ENCODE peak calls at places on chromosomes 3 and 15, in nine cellular contexts. B is amygdala, Z is M059J, L is GM12864, I is NCI-H774, D is neural progenitor cell, Y is GM10248, K is NCI-H510A treated with DMSO at 0.1 percent for 48 hours, J is nephron progenitor cell. U is an unnamed sample.

GRCh38 chr3:52333869-52334557 is 17.9 kb downstream of the DNAH1 start:
- DNase-seq in B (no peak), Z (peak; percentile 12), L (no peak), I (no peak), D (no peak), Y (no peak), K (no peak), J (no peak), U (no peak)

GRCh38 chr3:52216585-52217408 is 8.6 kb downstream of the TLR9 start:
- DNase-seq in B (no peak), Z (peak; percentile 96), L (no peak), I (no peak), D (no peak), Y (no peak), K (no peak), J (no peak), U (peak; percentile 59)

GRCh38 chr3:156535162-156535627 is 19.7 kb downstream of the SSR3 start:
- DNase-seq in B (peak; percentile 34), Z (peak; percentile 99), L (no peak), I (no peak), D (no peak), Y (no peak), K (no peak), J (no peak), U (peak; percentile 87)

GRCh38 chr3:39435006-39435748 is 28.7 kb downstream of the RPSA start:
- DNase-seq in B (no peak), Z (no peak), L (no peak), I (no peak), D (no peak), Y (no peak), K (no peak), J (no peak), U (no peak)

GRCh38 chr15:51726302-51727073 is 11.0 kb downstream of the LYSMD2 start:
- DNase-seq in B (no peak), Z (peak; percentile 96), L (no peak), I (no peak), D (peak; percentile 66), Y (peak; percentile 37), K (peak; percentile 14), J (peak; percentile 18), U (peak; percentile 84)

GRCh38 chr3:173938159-173938558 is 540.6 kb downstream of the NLGN1 start:
- DNase-seq in B (no peak), Z (peak; percentile 87), L (no peak), I (peak; percentile 94), D (no peak), Y (no peak), K (peak; percentile 52), J (no peak), U (no peak)

GRCh38 chr3:188179006-188179966 is 25.3 kb downstream of the LPP start:
- DNase-seq in B (no peak), Z (no peak), L (no peak), I (no peak), D (peak; percentile 21), Y (no peak), K (peak; percentile 92), J (peak; percentile 23), U (peak; percentile 81)

GRCh38 chr3:146166450-146167222 is 5.7 kb upstream of the PLOD2 start:
- DNase-seq in B (no peak), Z (peak; percentile 97), L (no peak), I (no peak), D (no peak), Y (no peak), K (no peak), J (no peak), U (peak; percentile 43)

GRCh38 chr3:98778852-98779379 is 15.8 kb downstream of the ST3GAL6 start:
- DNase-seq in B (no peak), Z (peak; percentile 93), L (no peak), I (no peak), D (no peak), Y (no peak), K (no peak), J (no peak), U (peak; percentile 63)

GRCh38 chr3:188861847-188862740 is 309.7 kb upstream of the TPRG1 start:
- DNase-seq in B (no peak), Z (peak; percentile 64), L (no peak), I (no peak), D (no peak), Y (no peak), K (no peak), J (no peak), U (no peak)

GRCh38 chr3:4043867-4044575 is 244.8 kb downstream of the LRRN1 start:
- DNase-seq in B (no peak), Z (peak; percentile 2), L (no peak), I (no peak), D (no peak), Y (no peak), K (no peak), J (no peak), U (no peak)

GRCh38 chr3:184687363-184688049 is 24.4 kb downstream of the MAGEF1 start:
- DNase-seq in B (no peak), Z (no peak), L (no peak), I (no peak), D (no peak), Y (no peak), K (no peak), J (peak; percentile 47), U (no peak)

GRCh38 chr3:183489455-183490210 is 61.2 kb upstream of the MCF2L2 start:
- DNase-seq in B (no peak), Z (no peak), L (no peak), I (no peak), D (no peak), Y (no peak), K (no peak), J (no peak), U (peak; percentile 42)

U was measured in GM03348.